ENCODE peak calls at places on chromosomes 12 and 14, in five cellular contexts. E is GM12878, V is WTC11, G is K562, R is H1. J is an unnamed sample.

GRCh38 chr14:93715279-93715927 is 72.9 kb downstream of the PRIMA1 start:
- DNase-seq in E (no peak), R (peak; percentile 38), G (no peak), V (no peak), J (no peak)

GRCh38 chr12:50059440-50060119 is 2.2 kb downstream of the ASIC1 start:
- DNase-seq in R (no peak), V (no peak), E (no peak), G (no peak), J (no peak)

GRCh38 chr12:56629459-56630179 is 507 bp downstream of the BAZ2A start:
- DNase-seq in V (no peak), E (no peak), R (peak; percentile 52), G (peak; percentile 57), J (peak; percentile 34)

GRCh38 chr12:86376052-86376451 is 119.9 kb upstream of the MGAT4C start:
- DNase-seq in R (no peak), G (no peak), V (peak; percentile 35), E (no peak), J (peak; percentile 64)

GRCh38 chr12:130577348-130577747 is 138.8 kb downstream of the RIMBP2 start:
- DNase-seq in V (no peak), G (no peak), E (no peak), R (no peak), J (no peak)

GRCh38 chr12:68042212-68042699 is 53.0 kb downstream of the IFNG-AS1 start:
- DNase-seq in G (no peak), E (peak; percentile 65), R (no peak), V (no peak), J (no peak)

GRCh38 chr14:74299061-74299545 is 3.6 kb downstream of the ABCD4 start:
- DNase-seq in V (no peak), G (no peak), E (no peak), R (no peak), J (no peak)

GRCh38 chr12:89461649-89462612 is 62.7 kb downstream of the GALNT4 start:
- DNase-seq in E (no peak), V (no peak), G (peak; percentile 39), R (no peak), J (peak; percentile 76)

GRCh38 chr12:7797698-7798398 is 8.6 kb downstream of the NANOG start:
- DNase-seq in G (no peak), E (no peak), R (no peak), V (no peak), J (no peak)

GRCh38 chr12:79698966-79699365 is 8.2 kb upstream of the PAWR start:
- DNase-seq in V (no peak), G (no peak), R (no peak), E (no peak), J (no peak)

GRCh38 chr14:94227029-94227428 is 52.9 kb downstream of the PPP4R4 start:
- DNase-seq in G (no peak), V (no peak), R (no peak), E (no peak), J (no peak)

GRCh38 chr14:91047174-91047753 is 13.2 kb downstream of the RPS6KA5 start:
- DNase-seq in V (no peak), R (no peak), E (no peak), G (no peak), J (no peak)

GRCh38 chr12:98352218-98352811 is 163.1 kb upstream of the TMPO start:
- DNase-seq in V (no peak), G (no peak), R (no peak), E (no peak), J (no peak)

GRCh38 chr14:55438066-55438683 is 2.2 kb downstream of the TBPL2 start:
- DNase-seq in R (no peak), G (peak; percentile 27), E (no peak), V (no peak), J (peak; percentile 80)

GRCh38 chr14:100612879-100613455 is 25.8 kb upstream of the BEGAIN start:
- DNase-seq in V (no peak), E (no peak), R (no peak), G (peak; percentile 26), J (no peak)

GRCh38 chr14:78970677-78971076 is 800.5 kb downstream of the NRXN3 start:
- DNase-seq in E (no peak), V (no peak), G (no peak), R (no peak), J (no peak)
- TF ChIP-seq CREB1 in E (no peak), V (no peak), G (no peak), R (no peak), J (no peak)

GRCh38 chr12:19369691-19370148 is 69.6 kb upstream of the AEBP2 start:
- DNase-seq in E (no peak), R (no peak), G (no peak), V (no peak), J (no peak)
- TF ChIP-seq CREB1 in E (no peak), R (no peak), G (no peak), V (no peak), J (no peak)

DNA sequence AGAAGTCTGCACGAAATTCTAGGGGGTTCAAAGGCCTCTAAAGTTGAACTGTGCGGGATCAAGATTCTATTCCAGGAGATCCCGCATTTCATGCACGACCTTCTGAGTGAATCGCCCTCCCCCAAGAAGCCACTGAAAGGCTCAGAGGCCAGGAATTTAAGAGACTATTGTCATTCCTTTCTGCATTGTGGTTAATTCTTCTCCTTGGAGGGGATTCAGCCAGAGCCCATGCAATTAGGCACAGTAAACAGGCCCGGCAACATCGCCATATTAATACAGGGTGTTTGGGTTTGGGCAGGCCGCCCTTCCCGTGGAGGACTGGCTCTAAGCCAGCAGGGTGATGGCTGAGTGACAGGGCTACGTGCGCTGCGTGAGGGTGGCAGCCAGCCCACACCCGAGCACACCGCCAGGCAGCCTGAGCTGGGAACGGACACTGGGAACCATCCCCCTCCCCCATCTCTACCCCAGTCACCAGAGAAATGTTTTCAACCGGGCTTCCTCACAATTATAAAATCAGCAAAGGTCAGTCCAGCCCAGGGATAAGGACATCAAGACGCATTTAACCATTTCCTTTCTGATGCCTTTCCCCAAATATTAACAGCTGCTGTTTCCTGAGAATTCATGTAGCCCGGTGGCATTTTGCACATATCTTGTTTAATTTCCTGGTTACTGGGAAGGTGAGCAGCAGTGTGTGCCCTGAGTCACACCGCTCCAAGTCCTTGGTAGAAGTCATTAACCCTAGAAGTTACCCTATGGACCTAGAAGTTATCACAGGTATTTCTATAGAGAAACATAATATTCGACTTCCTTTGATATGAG is 12.5 kb downstream of the EGLN3 start:
- DNase-seq in R (peak; percentile 58), V (peak; percentile 47), G (peak; percentile 68), E (peak; percentile 36), J (peak; percentile 84)
- TF ChIP-seq CREB1 in R (peak; percentile 9), V (no peak), G (no peak), E (no peak), J (no peak)

DNA sequence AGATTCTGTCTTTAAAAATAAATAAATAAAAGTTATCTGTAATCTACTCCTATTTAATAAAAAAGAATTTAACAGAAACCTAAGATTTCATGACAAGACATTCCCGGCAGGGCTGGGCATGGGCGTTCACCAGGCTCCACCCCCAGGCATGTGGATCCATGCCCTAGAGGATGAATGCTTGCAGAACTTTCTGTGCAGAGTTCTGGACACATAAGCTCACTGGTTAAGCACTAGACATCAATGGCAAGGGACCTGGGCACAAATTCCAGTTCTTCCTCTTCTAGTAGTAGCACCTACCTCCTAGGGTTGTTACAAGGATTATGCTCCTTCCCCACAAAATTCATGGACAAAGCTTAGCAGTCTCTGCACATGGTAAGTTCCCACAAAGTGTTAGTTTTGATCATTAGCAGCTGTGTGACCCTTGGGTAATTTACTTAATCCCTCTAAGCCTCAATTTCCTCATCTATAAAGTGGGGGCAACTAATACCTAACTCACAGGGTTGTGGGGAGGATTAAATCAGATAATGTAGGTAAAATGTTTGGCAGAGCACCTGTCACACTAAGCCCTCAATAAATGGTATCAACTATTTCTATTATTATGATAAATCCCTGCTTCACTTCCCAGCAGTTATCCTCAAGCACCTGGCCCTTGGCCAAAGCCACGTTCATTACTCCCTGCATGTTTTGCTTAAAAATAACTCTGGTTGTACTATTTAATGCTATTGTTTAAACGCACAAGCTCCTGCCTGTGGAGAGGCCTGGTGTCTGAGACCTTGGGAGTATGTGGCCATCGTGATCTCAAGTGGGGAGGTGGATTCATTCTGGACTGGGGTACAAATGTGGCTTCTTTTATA is 9.8 kb downstream of the GALNT6 start:
- DNase-seq in E (no peak), V (no peak), R (no peak), G (no peak), J (no peak)
- TF ChIP-seq CREB1 in E (no peak), V (no peak), R (no peak), G (no peak), J (no peak)

DNA sequence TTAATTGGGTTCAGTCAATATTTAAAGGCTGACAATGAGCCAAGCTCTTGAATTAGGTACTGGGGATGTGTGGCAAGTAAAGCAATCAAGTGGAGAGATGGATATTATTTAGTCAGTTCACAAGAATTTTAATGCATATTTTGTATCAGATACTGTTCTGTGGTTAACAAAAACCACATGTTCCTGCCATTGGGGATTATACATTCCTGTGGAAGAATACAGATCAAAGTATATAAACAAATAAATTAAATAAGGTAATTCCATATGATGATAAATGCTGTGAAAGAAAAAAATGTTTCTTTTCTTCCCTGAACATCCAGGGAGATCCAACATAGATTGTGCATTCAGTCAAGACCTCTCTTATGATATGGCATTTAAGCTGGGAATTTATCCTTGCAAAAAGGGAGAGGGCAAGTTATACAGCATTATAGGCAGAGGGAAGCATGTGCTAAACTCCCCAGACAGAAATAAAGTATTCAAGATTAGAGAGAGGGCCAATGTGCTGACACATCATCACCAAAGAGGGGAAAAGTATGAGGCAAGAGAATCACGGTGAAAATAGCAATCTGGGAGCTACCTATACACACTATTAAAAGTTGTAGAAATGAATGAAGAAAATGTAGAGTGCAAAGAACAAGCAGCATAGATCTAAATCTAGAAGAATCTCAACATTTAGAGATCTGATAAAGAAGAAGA is 17.7 kb upstream of the A2M start:
- DNase-seq in R (no peak), V (no peak), E (no peak), G (no peak), J (no peak)
- TF ChIP-seq CREB1 in R (no peak), V (no peak), E (no peak), G (no peak), J (no peak)

GRCh38 chr12:22527999-22528398 is 16.3 kb downstream of the C2CD5 start:
- DNase-seq in G (no peak), E (no peak), R (no peak), V (no peak), J (no peak)
- TF ChIP-seq CREB1 in G (no peak), E (no peak), R (no peak), V (no peak), J (no peak)

GRCh38 chr12:103850429-103850828 is 9.4 kb upstream of the NT5DC3 start:
- DNase-seq in V (no peak), R (no peak), E (no peak), G (no peak), J (no peak)
- TF ChIP-seq CREB1 in V (no peak), R (no peak), E (no peak), G (no peak), J (no peak)

GRCh38 chr12:101596172-101596571 is 1.4 kb downstream of the MYBPC1 start:
- DNase-seq in G (no peak), E (no peak), R (no peak), V (no peak), J (no peak)
- TF ChIP-seq CREB1 in G (no peak), E (no peak), R (no peak), V (no peak), J (no peak)

J was measured in GM23338.